ENCODE peak calls at places on chromosome 14, in seven cellular contexts. F is K562, K is body of pancreas, E is gastrocnemius medialis, D is adrenal gland, B is heart left ventricle, I is tibial nerve. O is an unnamed sample. For H3K9me3, the result is how much of the 10 kb centered on the place peaks cover.

GRCh38 chr14:72142328-72142727 is 210.1 kb downstream of the RGS6 start:
- DNase-seq in K (no peak), I (peak), F (no peak), B (peak), D (no peak), E (no peak), O (no peak)

GRCh38 chr14:39781466-39781865 is 349.2 kb upstream of the FBXO33 start:
- DNase-seq in D (no peak), I (no peak), B (no peak), E (no peak), F (no peak), K (no peak), O (no peak)

GRCh38 chr14:100108042-100108825 is 43.0 kb downstream of the EVL start:
- DNase-seq in D (peak), B (peak), F (peak), E (peak), I (peak), K (peak), O (peak)

GRCh38 chr14:52071675-52072074 is 2.8 kb upstream of the NID2 start:
- DNase-seq in F (no peak), I (no peak), E (no peak), K (no peak), D (no peak), B (no peak), O (no peak)

GRCh38 chr14:68506021-68506644 is 286.7 kb downstream of the ZFP36L1 start:
- DNase-seq in E (no peak), K (no peak), D (peak), F (no peak), B (no peak), I (no peak), O (peak)

GRCh38 chr14:64723691-64724577 is 19.7 kb downstream of the PLEKHG3 start:
- DNase-seq in B (no peak), D (no peak), K (no peak), I (no peak), F (no peak), E (peak), O (no peak)

GRCh38 chr14:31886161-31886835 is 190.8 kb upstream of the ARHGAP5 start:
- DNase-seq in E (no peak), K (no peak), B (no peak), D (no peak), F (no peak), I (no peak), O (no peak)

GRCh38 chr14:59831121-59831730 is 39.4 kb downstream of the RTN1 start:
- DNase-seq in B (no peak), K (no peak), D (no peak), I (no peak), E (no peak), F (no peak), O (no peak)

GRCh38 chr14:65803886-65804285 is 391.4 kb downstream of the FUT8 start:
- DNase-seq in K (no peak), F (no peak), E (no peak), D (no peak), B (no peak), I (no peak), O (no peak)

GRCh38 chr14:92408186-92408585 is 85.2 kb downstream of the SLC24A4 start:
- DNase-seq in B (no peak), D (no peak), E (no peak), I (no peak), K (no peak), F (no peak), O (no peak)

GRCh38 chr14:92959189-92959531 is 36.2 kb downstream of the CHGA start:
- DNase-seq in E (no peak), B (no peak), F (no peak), K (no peak), I (no peak), D (no peak), O (no peak)

GRCh38 chr14:102840801-102841528 is 63.7 kb downstream of the TRAF3 start:
- DNase-seq in I (no peak), E (no peak), K (no peak), B (no peak), D (no peak), F (peak), O (no peak)

GRCh38 chr14:92615451-92615850 is 101.9 kb downstream of the RIN3 start:
- DNase-seq in D (no peak), F (no peak), K (no peak), E (no peak), B (no peak), I (no peak), O (no peak)

GRCh38 chr14:101823511-101824120 is 62.1 kb downstream of the PPP2R5C start:
- DNase-seq in E (peak), I (no peak), F (no peak), D (peak), B (no peak), K (peak), O (no peak)

GRCh38 chr14:98714604-98715003 is 557.4 kb downstream of the BCL11B start:
- DNase-seq in B (no peak), K (no peak), F (no peak), E (no peak), I (no peak), D (no peak), O (no peak)

GRCh38 chr14:68665116-68665515 is 127.8 kb downstream of the ZFP36L1 start:
- DNase-seq in K (no peak), E (no peak), F (no peak), I (no peak), D (no peak), B (no peak), O (no peak)

GRCh38 chr14:85317491-85318021 is 212.4 kb upstream of the FLRT2 start:
- DNase-seq in K (no peak), D (no peak), I (no peak), B (no peak), F (no peak), E (no peak), O (no peak)

GRCh38 chr14:90060965-90061848 is 587 bp upstream of the KCNK13 start:
- DNase-seq in F (no peak), E (no peak), I (no peak), D (no peak), B (no peak), K (no peak), O (no peak)

GRCh38 chr14:66360526-66360925 is 125.6 kb upstream of the CCDC196 start:
- DNase-seq in B (no peak), D (no peak), F (no peak), E (no peak), I (no peak), K (no peak), O (no peak)

GRCh38 chr14:90695997-90696681 is 120.1 kb downstream of the TTC7B start:
- DNase-seq in K (no peak), D (no peak), I (no peak), F (no peak), B (no peak), E (peak), O (no peak)

GRCh38 chr14:44379292-44379977 is 127.6 kb downstream of the FSCB start:
- DNase-seq in F (peak), E (no peak), K (no peak), I (no peak), D (no peak), B (no peak), O (no peak)

GRCh38 chr14:24404814-24405213 is 6.0 kb downstream of the NYNRIN start:
- DNase-seq in F (no peak), B (no peak), E (no peak), D (no peak), K (no peak), I (no peak), O (no peak)

GRCh38 chr14:61934385-61934784 is 172.2 kb downstream of the SNAPC1 start:
- DNase-seq in E (no peak), B (no peak), K (no peak), D (no peak), I (no peak), F (no peak), O (no peak)

GRCh38 chr14:70887207-70888150 is 19.8 kb upstream of the PCNX1 start:
- DNase-seq in F (no peak), I (no peak), B (no peak), E (no peak), K (peak), D (peak), O (no peak)

GRCh38 chr14:34262511-34262910 is 199.5 kb downstream of the SPTSSA start:
- DNase-seq in I (no peak), E (no peak), F (no peak), D (no peak), K (no peak), B (no peak), O (no peak)

GRCh38 chr14:64844272-64844671 is 35.4 kb downstream of the SPTB start:
- DNase-seq in B (no peak), D (no peak), I (no peak), E (no peak), F (no peak), K (no peak), O (no peak)

GRCh38 chr14:34147461-34147860 is 196.6 kb upstream of the EGLN3 start:
- DNase-seq in D (no peak), F (no peak), K (no peak), I (no peak), E (no peak), B (no peak), O (no peak)

GRCh38 chr14:38420045-38420444 is 164.2 kb upstream of the CLEC14A start:
- DNase-seq in F (no peak), B (no peak), D (no peak), I (no peak), K (no peak), E (no peak), O (no peak)

GRCh38 chr14:39175445-39176262 is 600 bp downstream of the PNN start:
- DNase-seq in E (no peak), D (peak), I (no peak), K (peak), F (peak), B (no peak), O (no peak)

GRCh38 chr14:32078030-32078793 is 1.1 kb downstream of the ARHGAP5 start:
- DNase-seq in E (peak), K (peak), I (peak), D (peak), F (peak), B (peak), O (no peak)

GRCh38 chr14:98548071-98548686 is 723.8 kb downstream of the BCL11B start:
- DNase-seq in E (no peak), K (no peak), D (no peak), B (no peak), F (no peak), I (no peak), O (no peak)

GRCh38 chr14:105092124-105092911 is 27.1 kb upstream of the GPR132 start:
- DNase-seq in D (no peak), F (no peak), B (peak), E (no peak), K (peak), I (no peak), O (peak)
- TF ChIP-seq POLR2A in D (no peak), F (no peak), B (no peak), E (no peak), K (no peak), I (no peak), O (no peak)

GRCh38 chr14:80844872-80845271 is 96.7 kb downstream of the CEP128 start:
- DNase-seq in B (no peak), K (no peak), F (peak), D (no peak), I (no peak), E (no peak), O (no peak)

GRCh38 chr14:80839743-80840142 is 101.8 kb downstream of the CEP128 start:
- DNase-seq in D (no peak), B (no peak), K (no peak), E (no peak), I (no peak), F (no peak), O (no peak)
- H3K27ac ChIP-seq in D (no peak), B (no peak), K (no peak), E (no peak), I (no peak), F (no peak), O (no peak)

GRCh38 chr14:58796636-58797429 is 159.1 kb downstream of the DACT1 start:
- DNase-seq in E (no peak), B (no peak), I (no peak), F (no peak), D (no peak), K (no peak), O (no peak)
- H3K9me3 ChIP-seq in E (under half), B (under half), I (under half), F (under half), D (under half), K (under half), O (under half)

DNA sequence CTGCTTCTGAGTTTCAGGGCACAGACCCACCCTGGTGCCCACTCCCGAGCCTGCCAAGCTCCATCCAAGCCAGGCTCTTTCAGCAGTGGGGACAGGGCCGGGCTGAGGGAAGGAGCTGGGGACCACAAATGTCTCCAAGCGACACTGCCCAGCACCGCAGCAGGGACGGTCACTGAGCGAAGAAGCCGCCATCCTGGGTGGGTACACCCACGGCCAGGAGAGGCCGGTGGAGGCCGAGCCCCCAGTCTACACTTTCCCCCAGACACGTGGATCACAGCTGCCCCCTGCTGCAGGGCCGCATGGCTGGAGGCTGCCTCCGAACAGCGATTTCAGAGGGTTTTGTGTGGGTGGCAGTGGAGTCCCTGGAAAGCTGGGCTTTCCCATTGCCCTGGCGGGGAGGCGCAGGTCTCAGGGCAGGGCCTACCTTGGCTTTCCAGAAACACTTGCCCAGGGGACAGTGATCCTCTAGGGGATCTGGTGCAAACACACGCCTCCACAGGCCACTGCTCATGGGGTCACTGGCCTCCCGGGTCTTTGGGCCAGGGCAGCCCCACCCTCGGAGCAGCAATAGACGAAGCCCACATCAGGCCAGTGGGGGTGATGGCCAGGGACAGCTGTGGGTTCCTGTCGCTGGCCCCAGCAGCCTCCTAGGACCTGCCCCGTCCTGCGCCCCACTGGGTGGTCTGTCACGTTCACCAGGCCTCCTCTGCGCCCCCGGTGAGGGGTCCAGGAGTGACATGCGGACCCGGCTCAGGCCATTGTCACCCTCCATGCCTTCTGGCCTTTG is 1.2 kb upstream of the GPR132 start:
- DNase-seq in D (no peak), E (no peak), I (no peak), F (no peak), K (no peak), B (no peak), O (no peak)
- TF ChIP-seq POLR2A in D (no peak), E (no peak), I (no peak), F (no peak), K (no peak), B (no peak), O (no peak)

O was measured in breast epithelium.